ENCODE peak calls at places on chromosome 20, in five cellular contexts. U is A549, H is fibroblast of pulmonary artery, A is neural crest cell, S is HFF-Myc. P is an unnamed sample.

GRCh38 chr20:43919686-43920403 is 5.2 kb downstream of the TOX2 start:
- DNase-seq in U (no peak), H (no peak), A (no peak), S (no peak), P (no peak)

GRCh38 chr20:32898721-32899120 is 40.0 kb downstream of the EFCAB8 start:
- DNase-seq in U (no peak), H (peak), A (no peak), S (peak), P (no peak)

GRCh38 chr20:4509825-4510522 is 211.7 kb upstream of the PRND start:
- DNase-seq in U (no peak), H (peak), A (no peak), S (no peak), P (no peak)

GRCh38 chr20:33693741-33694645 is 7.8 kb upstream of the E2F1 start:
- DNase-seq in U (no peak), H (no peak), A (no peak), S (no peak), P (no peak)

GRCh38 chr20:12241065-12241464 is 323.4 kb downstream of the BTBD3 start:
- DNase-seq in U (no peak), H (no peak), A (no peak), S (no peak), P (no peak)

GRCh38 chr20:11248691-11249178 is 574.9 kb upstream of the JAG1 start:
- DNase-seq in U (no peak), H (no peak), A (no peak), S (no peak), P (no peak)

GRCh38 chr20:58021481-58021880 is 207.0 kb downstream of the ANKRD60 start:
- DNase-seq in U (no peak), H (no peak), A (no peak), S (no peak), P (peak)

GRCh38 chr20:9161308-9161707 is 92.4 kb downstream of the PLCB4 start:
- DNase-seq in U (no peak), H (no peak), A (no peak), S (no peak), P (no peak)

GRCh38 chr20:49603209-49603627 is 35.3 kb upstream of the PTGIS start:
- DNase-seq in U (no peak), H (peak), A (no peak), S (no peak), P (peak)

GRCh38 chr20:43305749-43306148 is 116.0 kb upstream of the PTPRT start:
- DNase-seq in U (no peak), H (no peak), A (no peak), S (no peak), P (no peak)

GRCh38 chr20:30168025-30168799 is 1089.3 kb upstream of the DEFB115 start:
- DNase-seq in U (no peak), H (no peak), A (no peak), S (no peak), P (no peak)

DNA sequence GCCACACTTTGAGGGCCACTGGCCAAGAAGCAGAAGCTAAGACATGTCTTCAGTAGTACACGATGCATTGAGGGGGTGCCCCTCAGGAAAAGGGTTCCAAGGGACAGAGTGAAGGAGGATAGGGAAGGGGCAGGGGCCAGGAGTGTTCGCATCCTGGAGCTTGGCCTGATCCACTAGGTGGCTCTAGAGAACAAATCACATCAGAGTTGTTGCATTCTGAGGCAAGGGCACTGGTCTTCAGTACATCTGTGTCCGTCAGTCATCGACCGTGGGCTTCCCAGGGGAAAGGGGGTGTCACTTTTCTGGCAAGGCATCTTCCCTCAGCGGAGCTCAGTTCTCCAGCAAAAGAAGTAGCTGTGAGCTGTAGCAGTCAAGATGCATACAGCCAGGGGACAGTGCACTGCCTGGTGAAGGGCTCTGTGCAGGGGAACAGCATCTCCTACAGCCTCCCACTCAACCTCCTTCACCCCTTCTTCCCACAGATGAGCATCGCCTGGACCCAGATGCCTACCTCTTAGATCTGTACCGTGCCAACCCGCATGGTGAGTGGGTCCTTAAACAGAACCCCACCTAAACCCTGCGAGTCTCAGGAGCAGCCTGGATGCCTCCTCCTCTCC is 47.8 kb downstream of the ARHGAP40 start:
- DNase-seq in U (no peak), H (peak), A (peak), S (no peak), P (peak)
- TF ChIP-seq CTCF in U (peak), H (peak), A (peak), S (peak), P (peak)

DNA sequence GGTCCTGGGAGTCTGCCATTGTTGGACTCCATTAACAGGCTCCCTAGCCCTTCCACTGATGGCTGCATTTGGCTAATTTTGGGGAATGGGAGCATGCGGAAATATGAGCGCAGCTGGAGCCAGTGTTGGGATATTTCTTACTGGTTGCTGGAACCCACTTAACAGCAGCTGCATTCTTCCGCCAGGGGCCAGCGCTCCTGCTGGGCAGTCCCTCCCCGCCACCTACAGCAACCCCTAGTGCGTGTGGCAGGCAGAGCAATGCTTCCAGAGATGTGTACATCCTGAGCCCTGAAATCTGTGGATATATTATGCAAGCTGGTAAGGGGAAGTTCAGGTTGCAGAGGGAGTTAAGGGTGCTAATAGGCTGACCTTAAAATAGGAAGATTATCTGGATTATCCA is 16.4 kb downstream of the CST8 start:
- DNase-seq in U (no peak), H (no peak), A (no peak), S (no peak), P (no peak)
- TF ChIP-seq CTCF in U (no peak), H (no peak), A (no peak), S (no peak), P (no peak)

GRCh38 chr20:36465109-36466080 is 75.9 kb upstream of the MYL9 start:
- DNase-seq in U (peak), H (peak), A (no peak), S (no peak), P (peak)
- TF ChIP-seq CTCF in U (no peak), H (no peak), A (no peak), S (no peak), P (no peak)

GRCh38 chr20:63538204-63539091 is 1.3 kb upstream of the PTK6 start:
- DNase-seq in U (peak), H (peak), A (no peak), S (no peak), P (no peak)
- TF ChIP-seq CTCF in U (peak), H (no peak), A (peak), S (no peak), P (peak)

DNA sequence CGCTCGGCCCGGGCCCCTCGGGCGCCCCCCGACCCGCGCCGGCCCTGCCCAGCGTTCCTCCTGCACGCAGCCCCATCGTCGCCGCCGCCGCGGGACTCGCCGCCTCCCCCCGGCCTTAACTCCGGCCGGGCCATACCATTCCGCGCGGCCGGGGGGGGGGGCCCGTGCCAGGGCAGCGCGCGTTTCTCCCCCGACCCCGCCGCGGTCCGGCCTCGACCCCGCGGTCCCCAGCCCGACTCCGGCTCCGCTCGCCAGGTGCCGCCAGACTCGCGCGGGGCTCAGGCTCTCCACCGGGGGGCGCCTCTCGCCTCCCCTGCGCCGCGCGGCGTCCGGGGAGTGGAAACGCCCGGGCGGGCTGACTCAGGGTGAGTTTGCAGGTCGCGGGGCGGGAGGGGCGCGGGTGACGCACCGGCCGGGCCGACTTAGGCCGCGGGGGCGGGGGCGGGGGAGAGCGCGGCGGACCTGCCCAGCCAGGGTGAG is at the start of gene SRXN1:
- DNase-seq in U (peak), H (peak), A (peak), S (no peak), P (peak)
- TF ChIP-seq CTCF in U (peak), H (no peak), A (peak), S (peak), P (peak)

DNA sequence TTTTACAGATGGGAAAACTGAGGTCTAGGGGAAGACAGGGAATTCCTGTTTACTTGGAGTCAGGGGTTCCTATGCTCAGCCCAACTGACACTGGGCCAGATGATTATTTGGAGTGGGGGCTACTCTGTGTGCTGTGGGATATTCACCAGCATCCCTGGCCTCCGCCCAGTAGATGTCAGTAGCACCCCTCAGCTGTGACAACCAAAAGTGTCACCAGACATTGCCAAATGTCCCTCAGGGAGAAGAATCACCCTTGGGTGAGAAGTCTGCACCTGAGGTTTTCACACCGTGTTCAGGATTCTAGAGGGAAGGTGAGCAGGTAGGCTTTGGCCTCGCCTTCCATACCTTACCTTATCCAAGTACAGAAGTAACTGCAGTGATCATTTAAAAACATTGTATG is 27.6 kb downstream of the CDH26 start:
- DNase-seq in U (no peak), H (no peak), A (no peak), S (no peak), P (no peak)
- TF ChIP-seq CTCF in U (no peak), H (no peak), A (peak), S (peak), P (no peak)

DNA sequence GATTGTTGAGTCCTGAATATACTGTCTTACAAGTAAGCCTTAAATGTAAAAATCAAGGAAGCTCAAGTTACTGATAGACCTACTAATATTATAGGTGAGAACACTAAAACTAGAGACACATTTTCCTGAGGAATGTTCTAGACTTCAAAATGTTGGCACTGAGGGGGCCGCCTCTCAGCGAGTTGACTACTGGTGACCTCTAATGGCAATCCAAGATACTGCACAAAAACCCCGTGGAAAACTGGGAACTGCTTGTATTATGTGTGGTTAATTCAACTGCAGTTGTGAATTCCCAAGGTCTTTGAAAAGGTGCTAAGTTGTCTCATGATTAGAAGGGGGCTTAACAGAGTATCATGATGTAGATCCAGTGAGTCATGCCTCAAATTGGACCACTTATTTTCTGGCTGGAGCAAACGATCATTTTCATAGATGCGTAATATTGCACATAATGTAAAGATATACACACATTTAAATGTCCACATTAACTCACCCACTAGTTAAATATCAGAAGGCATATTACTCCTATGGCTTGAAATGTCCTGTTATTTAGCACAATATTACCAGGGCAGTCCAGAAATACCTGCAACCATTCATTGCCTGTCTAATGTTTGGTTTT is 336.2 kb downstream of the FOXA2 start:
- DNase-seq in U (peak), H (peak), A (peak), S (no peak), P (peak)
- TF ChIP-seq CTCF in U (peak), H (peak), A (peak), S (no peak), P (peak)